ENCODE peak calls at places on chromosomes 6 and 20, in nine cellular contexts. One of them, this sample, is unnamed.

GRCh38 chr6:7886132-7886531 is 24.5 kb downstream of the TXNDC5 start:
- DNase-seq in ascending aorta: no peak
- DNase-seq in adrenal gland: no peak
- DNase-seq in Caco-2: no peak
- DNase-seq in foreskin fibroblast: no peak
- DNase-seq in lung: no peak
- DNase-seq in IMR-90: no peak
- DNase-seq in progenitor cell of endocrine pancreas: no peak
- DNase-seq in fibroblast of mammary gland: no peak
- DNase-seq in this sample: no peak

GRCh38 chr20:60327971-60328660 is 369.9 kb downstream of the CDH26 start:
- DNase-seq in IMR-90: peak; percentile 7
- DNase-seq in lung: no peak
- DNase-seq in ascending aorta: no peak
- DNase-seq in foreskin fibroblast: no peak
- DNase-seq in progenitor cell of endocrine pancreas: no peak
- DNase-seq in fibroblast of mammary gland: no peak
- DNase-seq in Caco-2: no peak
- DNase-seq in adrenal gland: no peak
- DNase-seq in this sample: no peak

GRCh38 chr6:116059713-116060571 is 749 bp downstream of the FRK start:
- DNase-seq in ascending aorta: no peak
- DNase-seq in fibroblast of mammary gland: peak; percentile 7
- DNase-seq in adrenal gland: no peak
- DNase-seq in progenitor cell of endocrine pancreas: no peak
- DNase-seq in foreskin fibroblast: no peak
- DNase-seq in Caco-2: peak; percentile 50
- DNase-seq in lung: peak; percentile 63
- DNase-seq in IMR-90: no peak
- DNase-seq in this sample: no peak

GRCh38 chr20:24705486-24705885 is 236.1 kb downstream of the SYNDIG1 start:
- DNase-seq in Caco-2: no peak
- DNase-seq in fibroblast of mammary gland: no peak
- DNase-seq in IMR-90: no peak
- DNase-seq in ascending aorta: no peak
- DNase-seq in adrenal gland: no peak
- DNase-seq in progenitor cell of endocrine pancreas: no peak
- DNase-seq in foreskin fibroblast: no peak
- DNase-seq in lung: no peak
- DNase-seq in this sample: no peak

GRCh38 chr20:34571753-34572152 is 13.2 kb downstream of the MAP1LC3A start:
- DNase-seq in foreskin fibroblast: no peak
- DNase-seq in IMR-90: no peak
- DNase-seq in adrenal gland: no peak
- DNase-seq in Caco-2: no peak
- DNase-seq in ascending aorta: no peak
- DNase-seq in fibroblast of mammary gland: no peak
- DNase-seq in lung: no peak
- DNase-seq in progenitor cell of endocrine pancreas: no peak
- DNase-seq in this sample: no peak

GRCh38 chr20:58140787-58141396 is 87.6 kb downstream of the ANKRD60 start:
- DNase-seq in lung: no peak
- DNase-seq in adrenal gland: no peak
- DNase-seq in IMR-90: no peak
- DNase-seq in fibroblast of mammary gland: no peak
- DNase-seq in Caco-2: no peak
- DNase-seq in ascending aorta: no peak
- DNase-seq in progenitor cell of endocrine pancreas: no peak
- DNase-seq in foreskin fibroblast: no peak
- DNase-seq in this sample: peak; percentile 51

GRCh38 chr20:60512436-60512835 is 554.2 kb downstream of the CDH26 start:
- DNase-seq in progenitor cell of endocrine pancreas: no peak
- DNase-seq in fibroblast of mammary gland: peak; percentile 59
- DNase-seq in foreskin fibroblast: peak; percentile 18
- DNase-seq in ascending aorta: no peak
- DNase-seq in Caco-2: peak; percentile 30
- DNase-seq in lung: no peak
- DNase-seq in adrenal gland: no peak
- DNase-seq in IMR-90: peak; percentile 63
- DNase-seq in this sample: no peak

GRCh38 chr6:159726196-159726917 is 949 bp upstream of the WTAP start:
- DNase-seq in fibroblast of mammary gland: peak; percentile 15
- DNase-seq in IMR-90: no peak
- DNase-seq in lung: no peak
- DNase-seq in progenitor cell of endocrine pancreas: no peak
- DNase-seq in Caco-2: no peak
- DNase-seq in ascending aorta: no peak
- DNase-seq in foreskin fibroblast: no peak
- DNase-seq in adrenal gland: no peak
- DNase-seq in this sample: no peak

GRCh38 chr6:5367510-5367909 is 106.2 kb downstream of the FARS2 start:
- DNase-seq in lung: no peak
- DNase-seq in IMR-90: no peak
- DNase-seq in ascending aorta: no peak
- DNase-seq in fibroblast of mammary gland: no peak
- DNase-seq in progenitor cell of endocrine pancreas: no peak
- DNase-seq in adrenal gland: no peak
- DNase-seq in foreskin fibroblast: no peak
- DNase-seq in Caco-2: no peak
- DNase-seq in this sample: no peak

GRCh38 chr20:9185511-9185910 is 116.6 kb downstream of the PLCB4 start:
- DNase-seq in progenitor cell of endocrine pancreas: no peak
- DNase-seq in fibroblast of mammary gland: peak; percentile 48
- DNase-seq in Caco-2: no peak
- DNase-seq in adrenal gland: no peak
- DNase-seq in lung: no peak
- DNase-seq in IMR-90: peak; percentile 89
- DNase-seq in ascending aorta: no peak
- DNase-seq in foreskin fibroblast: peak; percentile 28
- DNase-seq in this sample: no peak

GRCh38 chr20:37279820-37280219 is 9.6 kb upstream of the MANBAL start:
- DNase-seq in IMR-90: no peak
- DNase-seq in lung: no peak
- DNase-seq in foreskin fibroblast: no peak
- DNase-seq in adrenal gland: no peak
- DNase-seq in Caco-2: no peak
- DNase-seq in progenitor cell of endocrine pancreas: no peak
- DNase-seq in ascending aorta: no peak
- DNase-seq in fibroblast of mammary gland: no peak
- DNase-seq in this sample: no peak

GRCh38 chr6:114339706-114340105 is 3.1 kb downstream of the HS3ST5 start:
- DNase-seq in Caco-2: no peak
- DNase-seq in ascending aorta: no peak
- DNase-seq in foreskin fibroblast: no peak
- DNase-seq in IMR-90: peak; percentile 41
- DNase-seq in fibroblast of mammary gland: peak; percentile 9
- DNase-seq in lung: no peak
- DNase-seq in adrenal gland: no peak
- DNase-seq in progenitor cell of endocrine pancreas: no peak
- DNase-seq in this sample: no peak

GRCh38 chr6:35603326-35604202 is 85.2 kb downstream of the FKBP5 start:
- DNase-seq in IMR-90: no peak
- DNase-seq in adrenal gland: no peak
- DNase-seq in progenitor cell of endocrine pancreas: no peak
- DNase-seq in lung: no peak
- DNase-seq in foreskin fibroblast: no peak
- DNase-seq in fibroblast of mammary gland: peak; percentile 62
- DNase-seq in ascending aorta: no peak
- DNase-seq in Caco-2: no peak
- DNase-seq in this sample: no peak

GRCh38 chr20:6641012-6641411 is 126.5 kb upstream of the BMP2 start:
- DNase-seq in Caco-2: no peak
- DNase-seq in progenitor cell of endocrine pancreas: no peak
- DNase-seq in lung: no peak
- DNase-seq in adrenal gland: no peak
- DNase-seq in fibroblast of mammary gland: no peak
- DNase-seq in ascending aorta: no peak
- DNase-seq in foreskin fibroblast: no peak
- DNase-seq in IMR-90: no peak
- DNase-seq in this sample: no peak

GRCh38 chr6:24520929-24521546 is 26.3 kb downstream of the ALDH5A1 start:
- DNase-seq in progenitor cell of endocrine pancreas: no peak
- DNase-seq in ascending aorta: no peak
- DNase-seq in fibroblast of mammary gland: peak; percentile 31
- DNase-seq in foreskin fibroblast: peak; percentile 3
- DNase-seq in adrenal gland: peak; percentile 24
- DNase-seq in lung: peak; percentile 52
- DNase-seq in IMR-90: peak; percentile 19
- DNase-seq in Caco-2: peak; percentile 79
- DNase-seq in this sample: peak; percentile 66
- TF ChIP-seq CTCF in progenitor cell of endocrine pancreas: peak; percentile 69
- TF ChIP-seq CTCF in ascending aorta: peak; percentile 31
- TF ChIP-seq CTCF in fibroblast of mammary gland: peak; percentile 79
- TF ChIP-seq CTCF in foreskin fibroblast: peak; percentile 80
- TF ChIP-seq CTCF in adrenal gland: peak; percentile 58
- TF ChIP-seq CTCF in lung: peak; percentile 24
- TF ChIP-seq CTCF in IMR-90: peak; percentile 52
- TF ChIP-seq CTCF in Caco-2: peak; percentile 76
- TF ChIP-seq CTCF in this sample: peak; percentile 77

GRCh38 chr6:10486215-10486614 is 34.9 kb upstream of the GCNT2 start:
- DNase-seq in progenitor cell of endocrine pancreas: no peak
- DNase-seq in fibroblast of mammary gland: no peak
- DNase-seq in lung: no peak
- DNase-seq in adrenal gland: no peak
- DNase-seq in Caco-2: no peak
- DNase-seq in IMR-90: no peak
- DNase-seq in ascending aorta: no peak
- DNase-seq in foreskin fibroblast: no peak
- DNase-seq in this sample: no peak
- TF ChIP-seq CTCF in progenitor cell of endocrine pancreas: no peak
- TF ChIP-seq CTCF in fibroblast of mammary gland: no peak
- TF ChIP-seq CTCF in lung: no peak
- TF ChIP-seq CTCF in adrenal gland: no peak
- TF ChIP-seq CTCF in Caco-2: no peak
- TF ChIP-seq CTCF in IMR-90: no peak
- TF ChIP-seq CTCF in ascending aorta: no peak
- TF ChIP-seq CTCF in foreskin fibroblast: no peak
- TF ChIP-seq CTCF in this sample: no peak

GRCh38 chr6:37696220-37696840 is 1.4 kb downstream of the MDGA1 start:
- DNase-seq in ascending aorta: no peak
- DNase-seq in foreskin fibroblast: peak; percentile 43
- DNase-seq in Caco-2: peak; percentile 30
- DNase-seq in adrenal gland: peak; percentile 45
- DNase-seq in lung: no peak
- DNase-seq in progenitor cell of endocrine pancreas: no peak
- DNase-seq in fibroblast of mammary gland: peak; percentile 38
- DNase-seq in IMR-90: peak; percentile 49
- DNase-seq in this sample: no peak

GRCh38 chr6:37696841-37697735 is 595 bp downstream of the MDGA1 start:
- DNase-seq in ascending aorta: no peak
- DNase-seq in fibroblast of mammary gland: no peak
- DNase-seq in IMR-90: no peak
- DNase-seq in lung: no peak
- DNase-seq in adrenal gland: peak; percentile 39
- DNase-seq in Caco-2: peak; percentile 31
- DNase-seq in progenitor cell of endocrine pancreas: peak; percentile 40
- DNase-seq in foreskin fibroblast: no peak
- DNase-seq in this sample: peak; percentile 84

GRCh38 chr6:37700266-37700973 is 2.7 kb upstream of the MDGA1 start:
- DNase-seq in lung: no peak
- DNase-seq in ascending aorta: no peak
- DNase-seq in adrenal gland: no peak
- DNase-seq in IMR-90: no peak
- DNase-seq in foreskin fibroblast: no peak
- DNase-seq in Caco-2: no peak
- DNase-seq in progenitor cell of endocrine pancreas: no peak
- DNase-seq in fibroblast of mammary gland: no peak
- DNase-seq in this sample: no peak

GRCh38 chr6:37699138-37699766 is 1.6 kb upstream of the MDGA1 start:
- DNase-seq in ascending aorta: no peak
- DNase-seq in fibroblast of mammary gland: no peak
- DNase-seq in adrenal gland: no peak
- DNase-seq in IMR-90: no peak
- DNase-seq in Caco-2: no peak
- DNase-seq in foreskin fibroblast: no peak
- DNase-seq in progenitor cell of endocrine pancreas: no peak
- DNase-seq in lung: no peak
- DNase-seq in this sample: peak; percentile 83

DNA sequence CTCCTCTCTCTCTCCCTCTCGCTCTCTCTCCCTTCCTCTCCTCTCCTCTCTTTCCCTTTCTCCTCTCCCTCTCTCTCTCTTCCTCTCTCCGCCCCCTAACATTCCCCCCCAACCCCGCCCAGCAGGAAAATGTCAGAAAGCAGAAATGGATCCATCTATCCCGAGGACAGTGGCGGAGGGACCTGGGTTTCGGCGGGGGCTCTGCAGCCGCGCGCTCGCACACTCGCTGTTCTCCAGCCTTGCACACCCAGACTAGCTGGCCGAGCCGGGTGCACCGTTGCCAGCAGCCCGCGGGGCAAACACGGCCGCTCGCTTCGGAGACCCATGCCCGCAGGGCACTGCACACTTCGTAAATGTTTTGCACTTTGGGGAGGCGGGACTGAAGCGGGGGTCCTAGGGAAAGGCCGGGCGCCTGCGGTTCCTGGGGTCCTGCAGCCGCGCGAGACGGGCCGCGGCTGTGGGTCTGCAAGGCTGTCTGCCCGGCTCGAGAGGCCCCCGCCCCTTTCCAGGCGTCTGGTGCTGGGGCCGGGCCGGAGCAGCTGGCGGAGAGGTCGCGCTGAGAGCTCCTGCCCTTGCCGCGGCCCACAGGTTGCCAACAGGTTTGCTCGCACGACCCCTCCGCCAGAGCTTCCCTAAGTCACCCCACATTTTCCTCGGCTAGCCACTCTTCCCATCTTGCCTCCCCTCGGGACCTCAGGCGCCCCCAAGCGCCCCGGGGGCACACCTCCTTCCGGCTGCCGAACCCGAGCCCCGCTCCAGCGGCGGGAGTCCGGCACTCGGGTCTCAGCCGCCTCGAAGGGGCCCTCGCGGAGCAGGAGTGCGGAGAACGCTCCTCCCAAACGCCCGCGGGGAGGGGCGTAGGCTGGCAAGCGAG is 818 bp upstream of the MDGA1 start:
- DNase-seq in Caco-2: peak; percentile 73
- DNase-seq in foreskin fibroblast: no peak
- DNase-seq in IMR-90: peak; percentile 31
- DNase-seq in fibroblast of mammary gland: no peak
- DNase-seq in lung: no peak
- DNase-seq in adrenal gland: peak; percentile 59
- DNase-seq in ascending aorta: no peak
- DNase-seq in progenitor cell of endocrine pancreas: peak; percentile 42
- DNase-seq in this sample: no peak
- TF ChIP-seq CTCF in Caco-2: no peak
- TF ChIP-seq CTCF in foreskin fibroblast: no peak
- TF ChIP-seq CTCF in IMR-90: no peak
- TF ChIP-seq CTCF in fibroblast of mammary gland: no peak
- TF ChIP-seq CTCF in lung: no peak
- TF ChIP-seq CTCF in adrenal gland: no peak
- TF ChIP-seq CTCF in ascending aorta: peak; percentile 26
- TF ChIP-seq CTCF in progenitor cell of endocrine pancreas: peak; percentile 15
- TF ChIP-seq CTCF in this sample: no peak

DNA sequence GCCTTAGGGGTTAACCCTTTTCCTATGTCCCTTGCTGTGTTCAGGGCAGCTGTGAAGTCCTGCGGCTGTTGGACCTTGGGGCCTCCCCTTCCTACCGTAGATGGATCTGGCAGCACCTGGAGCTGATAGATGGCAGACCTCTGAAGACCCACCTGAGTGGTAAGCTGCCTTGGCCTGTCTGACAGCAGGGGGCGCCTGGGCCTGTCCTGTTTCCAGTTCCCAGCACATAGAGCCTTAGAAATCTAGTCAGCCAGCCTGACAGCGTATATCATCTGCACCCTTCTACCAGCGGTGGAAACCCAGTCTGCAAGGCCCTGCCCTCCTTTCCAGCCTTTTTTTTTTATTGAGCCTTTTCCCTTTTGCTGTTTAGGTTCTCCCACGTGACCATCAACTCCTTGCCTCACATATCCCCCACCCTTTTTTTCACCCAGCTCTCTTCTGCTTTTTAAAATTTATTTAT is 26.6 kb downstream of the CNBD2 start:
- DNase-seq in IMR-90: peak; percentile 76
- DNase-seq in fibroblast of mammary gland: peak; percentile 78
- DNase-seq in lung: peak; percentile 86
- DNase-seq in ascending aorta: no peak
- DNase-seq in adrenal gland: peak; percentile 82
- DNase-seq in progenitor cell of endocrine pancreas: peak; percentile 79
- DNase-seq in foreskin fibroblast: peak; percentile 60
- DNase-seq in Caco-2: peak; percentile 98
- DNase-seq in this sample: peak; percentile 92
- TF ChIP-seq CTCF in IMR-90: peak; percentile 84
- TF ChIP-seq CTCF in fibroblast of mammary gland: peak; percentile 97
- TF ChIP-seq CTCF in lung: peak; percentile 72
- TF ChIP-seq CTCF in ascending aorta: peak; percentile 81
- TF ChIP-seq CTCF in adrenal gland: peak; percentile 88
- TF ChIP-seq CTCF in progenitor cell of endocrine pancreas: peak; percentile 96
- TF ChIP-seq CTCF in foreskin fibroblast: peak; percentile 98
- TF ChIP-seq CTCF in Caco-2: peak; percentile 100
- TF ChIP-seq CTCF in this sample: peak; percentile 96

This sample was measured in osteocyte.